ENCODE peak calls at places on chromosomes 16 and 17, in seven cellular contexts. Z is ureter, W is HCT116, Q is T-helper 2 cell, D is ELR, V is SHP77 treated with DMSO at 0.1 percent for 48 hours, S is GM13976. P is an unnamed sample.

GRCh38 chr17:55663395-55663794 is 59.3 kb downstream of the TMEM100 start:
- DNase-seq in D (no peak), W (no peak), Z (no peak), Q (no peak), S (no peak), V (no peak), P (no peak)

GRCh38 chr16:1761751-1762150 is 9.6 kb downstream of the NME3 start:
- DNase-seq in S (no peak), V (no peak), D (no peak), W (no peak), Q (no peak), Z (no peak), P (no peak)

GRCh38 chr17:28552201-28552999 is at the start of gene UNC119:
- DNase-seq in V (no peak), Z (peak; percentile 78), S (peak; percentile 95), D (peak; percentile 79), W (no peak), Q (peak; percentile 64), P (peak; percentile 66)

GRCh38 chr16:75376475-75376907 is 56.8 kb downstream of the CFDP1 start:
- DNase-seq in Q (no peak), W (no peak), S (no peak), D (no peak), V (no peak), Z (no peak), P (no peak)

GRCh38 chr16:57147381-57148191 is 38.3 kb downstream of the PSME3IP1 start:
- DNase-seq in S (no peak), V (no peak), Q (no peak), W (no peak), Z (peak; percentile 59), D (no peak), P (no peak)

GRCh38 chr17:80261159-80261894 is 675 bp downstream of the RNF213 start:
- DNase-seq in Q (no peak), D (peak; percentile 84), W (no peak), Z (peak; percentile 75), V (peak; percentile 51), S (no peak), P (peak; percentile 57)

GRCh38 chr17:57811633-57812280 is 38.1 kb downstream of the MRPS23 start:
- DNase-seq in V (peak; percentile 12), Q (no peak), Z (no peak), W (peak; percentile 8), S (no peak), D (no peak), P (no peak)

GRCh38 chr16:12535535-12536411 is 267.9 kb downstream of the CPPED1 start:
- DNase-seq in V (no peak), D (no peak), Q (peak; percentile 9), Z (no peak), S (peak; percentile 73), W (no peak), P (no peak)

P was measured in erythroblast.